ENCODE peak calls at places on chromosomes 13 and 19, in six cellular contexts. S, E, N, V, Z and B are unnamed samples.

GRCh38 chr19:31459430-31459829 is 110.2 kb upstream of the TSHZ3 start:
- DNase-seq in S (no peak), E (no peak), N (no peak), V (no peak), Z (no peak), B (no peak)

GRCh38 chr13:74026753-74027152 is 107.5 kb downstream of the KLF12 start:
- DNase-seq in S (peak), E (no peak), N (peak), V (no peak), Z (no peak), B (peak)

GRCh38 chr13:42041684-42042035 is 6.8 kb upstream of the DGKH start:
- DNase-seq in S (peak), E (no peak), N (peak), V (peak), Z (peak), B (peak)

GRCh38 chr13:98977568-98978270 is at the start of gene DOCK9:
- DNase-seq in S (peak), E (no peak), N (peak), V (peak), Z (peak), B (peak)

GRCh38 chr13:61414686-61415664 is 674 bp downstream of the PCDH20 start:
- DNase-seq in S (peak), E (no peak), N (peak), V (no peak), Z (no peak), B (peak)

GRCh38 chr19:10815969-10816635 is 19.9 kb downstream of the TMED1 start:
- DNase-seq in S (no peak), E (no peak), N (no peak), V (peak), Z (peak), B (no peak)

GRCh38 chr13:104522235-104523072 is 1456.2 kb upstream of the SLC10A2 start:
- DNase-seq in S (no peak), E (no peak), N (no peak), V (no peak), Z (no peak), B (no peak)

GRCh38 chr19:10270616-10271394 is at the start of gene ICAM1:
- DNase-seq in S (peak), E (peak), N (peak), V (peak), Z (no peak), B (peak)

GRCh38 chr19:32196690-32197420 is 148.6 kb upstream of the ZNF507 start:
- DNase-seq in S (no peak), E (no peak), N (no peak), V (no peak), Z (no peak), B (no peak)